ENCODE peak calls at places on chromosomes 16 and 17, in four cellular contexts. L, B, V and R are unnamed samples.

GRCh38 chr17:68305132-68305531 is 13.8 kb downstream of the ARSG start:
- DNase-seq in L (no peak), B (no peak), V (no peak), R (no peak)

GRCh38 chr17:10879110-10879509 is 41.2 kb upstream of the PIRT start:
- DNase-seq in L (no peak), B (peak; percentile 4), V (no peak), R (no peak)

GRCh38 chr16:27699540-27699939 is 149.6 kb downstream of the KATNIP start:
- DNase-seq in L (no peak), B (no peak), V (no peak), R (no peak)

GRCh38 chr17:77465358-77466041 is 324.7 kb downstream of the SEC14L1 start:
- DNase-seq in L (peak; percentile 56), B (peak; percentile 81), V (no peak), R (no peak)

GRCh38 chr16:47876494-47876893 is 279.3 kb downstream of the ABCC12 start:
- DNase-seq in L (no peak), B (no peak), V (no peak), R (no peak)

GRCh38 chr17:66451188-66452149 is 149.1 kb downstream of the PRKCA start:
- DNase-seq in L (no peak), B (no peak), V (no peak), R (no peak)

GRCh38 chr16:10982430-10983174 is 38.2 kb downstream of the CLEC16A start:
- DNase-seq in L (no peak), B (no peak), V (no peak), R (peak; percentile 39)

GRCh38 chr16:73951541-73951940 is 345.1 kb upstream of the PSMD7 start:
- DNase-seq in L (peak; percentile 12), B (peak; percentile 0), V (no peak), R (peak; percentile 70)

GRCh38 chr17:51590071-51590470 is 329.7 kb downstream of the UTP18 start:
- DNase-seq in L (no peak), B (no peak), V (no peak), R (no peak)

GRCh38 chr16:79821911-79822310 is 221.4 kb upstream of the MAF start:
- DNase-seq in L (no peak), B (no peak), V (no peak), R (no peak)

GRCh38 chr16:31382485-31383161 is 10.5 kb upstream of the ITGAD start:
- DNase-seq in L (peak; percentile 75), B (peak; percentile 81), V (no peak), R (peak; percentile 77)

GRCh38 chr17:44267165-44267455 is 825 bp downstream of the SLC4A1 start:
- DNase-seq in L (no peak), B (no peak), V (no peak), R (no peak)

GRCh38 chr17:77427471-77427991 is 286.8 kb downstream of the SEC14L1 start:
- DNase-seq in L (peak; percentile 69), B (peak; percentile 83), V (peak; percentile 65), R (peak; percentile 84)

GRCh38 chr16:3580271-3580670 is 3.1 kb upstream of the NLRC3 start:
- DNase-seq in L (peak; percentile 4), B (no peak), V (no peak), R (no peak)

GRCh38 chr17:76365256-76365903 is 11.7 kb upstream of the PRPSAP1 start:
- DNase-seq in L (no peak), B (no peak), V (no peak), R (no peak)

GRCh38 chr16:85220125-85220839 is 108.0 kb upstream of the CIBAR2 start:
- DNase-seq in L (peak; percentile 85), B (peak; percentile 84), V (peak; percentile 61), R (peak; percentile 86)

GRCh38 chr16:87874639-87875472 is 5.5 kb upstream of the SLC7A5 start:
- DNase-seq in L (no peak), B (no peak), V (no peak), R (no peak)

GRCh38 chr17:81340606-81341346 is 45.7 kb upstream of the SLC38A10 start:
- DNase-seq in L (peak; percentile 21), B (peak; percentile 63), V (no peak), R (no peak)

GRCh38 chr16:28042856-28043255 is 20.7 kb downstream of the GSG1L start:
- DNase-seq in L (peak; percentile 60), B (peak; percentile 12), V (no peak), R (no peak)

GRCh38 chr17:67365762-67366192 is 600 bp downstream of the PSMD12 start:
- DNase-seq in L (peak; percentile 17), B (peak; percentile 69), V (no peak), R (no peak)

GRCh38 chr16:83138976-83139690 is 512.4 kb downstream of the CDH13 start:
- DNase-seq in L (no peak), B (no peak), V (no peak), R (no peak)